ENCODE peak calls at places on chromosomes 16 and 17, in six cellular contexts. E, S, F, Z, K and G are unnamed samples.

GRCh38 chr16:27239026-27239425 is 29.5 kb downstream of the NSMCE1 start:
- DNase-seq in Z (no peak), S (peak; percentile 74), K (no peak), F (no peak), E (no peak), G (no peak)

GRCh38 chr17:75652934-75653549 is 13.9 kb downstream of the RECQL5 start:
- DNase-seq in E (no peak), S (no peak), F (peak; percentile 41), K (peak; percentile 37), Z (no peak), G (no peak)

GRCh38 chr17:81373536-81374160 is 21.6 kb upstream of the BAHCC1 start:
- DNase-seq in Z (no peak), S (peak; percentile 80), E (no peak), F (no peak), K (no peak), G (no peak)

GRCh38 chr16:57651344-57652333 is 16.5 kb upstream of the ADGRG3 start:
- DNase-seq in K (no peak), E (no peak), F (no peak), S (no peak), Z (no peak), G (no peak)

GRCh38 chr17:47913050-47913449 is 17.0 kb downstream of the SP2 start:
- DNase-seq in S (no peak), Z (no peak), K (no peak), E (no peak), F (no peak), G (no peak)

GRCh38 chr17:343211-343610 is 9.4 kb downstream of the RPH3AL start:
- DNase-seq in K (no peak), Z (no peak), S (peak; percentile 64), E (no peak), F (no peak), G (no peak)

GRCh38 chr16:68229431-68230175 is 6.3 kb downstream of the ESRP2 start:
- DNase-seq in S (peak; percentile 85), F (peak; percentile 15), Z (no peak), K (peak; percentile 33), E (no peak), G (no peak)

GRCh38 chr16:21121150-21121549 is 29.5 kb downstream of the DNAH3 start:
- DNase-seq in F (no peak), Z (no peak), E (no peak), S (peak; percentile 5), K (no peak), G (no peak)

GRCh38 chr17:21302711-21303425 is 18.4 kb downstream of the MAP2K3 start:
- DNase-seq in S (no peak), F (no peak), E (no peak), K (no peak), Z (no peak), G (no peak)

GRCh38 chr16:67857547-67858233 is 10.2 kb upstream of the CENPT start:
- DNase-seq in Z (no peak), S (peak; percentile 96), K (peak; percentile 74), F (no peak), E (peak; percentile 16), G (no peak)

GRCh38 chr17:33267279-33267790 is 25.8 kb downstream of the ASIC2 start:
- DNase-seq in E (no peak), F (no peak), K (peak; percentile 83), S (no peak), Z (no peak), G (no peak)

GRCh38 chr17:27996157-27997043 is 46.1 kb upstream of the NLK start:
- DNase-seq in Z (no peak), S (no peak), K (no peak), E (no peak), F (no peak), G (no peak)

GRCh38 chr17:2070241-2071023 is 15.5 kb downstream of the HIC1 start:
- DNase-seq in F (no peak), S (no peak), E (no peak), K (no peak), Z (no peak), G (no peak)

GRCh38 chr17:6269474-6269873 is 165.4 kb downstream of the AIPL1 start:
- DNase-seq in F (no peak), Z (no peak), S (no peak), K (peak; percentile 32), E (no peak), G (no peak)

GRCh38 chr17:2853111-2853721 is 57.0 kb downstream of the RAP1GAP2 start:
- DNase-seq in Z (no peak), K (peak; percentile 33), F (no peak), S (peak; percentile 88), E (peak; percentile 26), G (no peak)

GRCh38 chr17:73969956-73970355 is 233.5 kb upstream of the RPL38 start:
- DNase-seq in K (no peak), Z (no peak), F (no peak), S (peak; percentile 81), E (no peak), G (no peak)

GRCh38 chr16:54056921-54057320 is 229.7 kb downstream of the IRX3 start:
- DNase-seq in Z (no peak), E (no peak), K (no peak), S (no peak), F (no peak), G (no peak)

GRCh38 chr16:84179612-84180320 is 7.1 kb downstream of the TAF1C start:
- DNase-seq in Z (no peak), F (no peak), E (no peak), K (no peak), S (no peak), G (no peak)

GRCh38 chr16:88338111-88338510 is 44.6 kb upstream of the ZNF469 start:
- DNase-seq in F (no peak), S (no peak), K (no peak), Z (no peak), E (no peak), G (peak; percentile 50)

GRCh38 chr17:2737693-2738092 is 11.8 kb downstream of the CCDC92B start:
- DNase-seq in E (no peak), K (no peak), F (no peak), Z (no peak), S (no peak), G (no peak)

GRCh38 chr17:14833201-14833773 is 431.8 kb downstream of the PMP22 start:
- DNase-seq in K (peak; percentile 23), S (no peak), F (no peak), E (no peak), Z (no peak), G (no peak)

GRCh38 chr17:74490716-74491115 is 24.3 kb downstream of the CD300A start:
- DNase-seq in S (peak; percentile 71), K (no peak), Z (no peak), E (no peak), F (no peak), G (no peak)

GRCh38 chr16:86566966-86567700 is 504 bp downstream of the FOXC2 start:
- DNase-seq in K (no peak), S (no peak), E (no peak), F (no peak), Z (no peak), G (no peak)